ENCODE peak calls at places on chromosome 6, in ten cellular contexts. I is mucosa of gallbladder; F is AG08396; M is GM04503; D is Kasumi-1; L is stimulated activated CD8-positive, alpha-beta memory T cell treated with anti-CD3 and anti-CD28 coated beads, Interleukin-4, amount 100 ng/mL, for 24 hours; B is heart right ventricle; H is activated CD4-positive, alpha-beta T cell treated with anti-CD3 and anti-CD28 coated beads for 4 hours; N is retina; O is DMS153. Y is an unnamed sample.

GRCh38 chr6:158654498-158654897 is 4.6 kb downstream of the SYTL3 start:
- DNase-seq in I (peak; percentile 76), F (peak; percentile 84), M (peak; percentile 87), D (peak; percentile 19), L (no peak), B (peak; percentile 74), H (no peak), N (no peak), O (peak; percentile 28), Y (peak; percentile 62)

GRCh38 chr6:148932731-148933130 is 185.9 kb downstream of the UST start:
- DNase-seq in I (no peak), F (no peak), M (no peak), D (no peak), L (no peak), B (no peak), H (no peak), N (no peak), O (no peak), Y (no peak)

GRCh38 chr6:157991067-157991432 is 9.4 kb downstream of the SYNJ2 start:
- DNase-seq in I (no peak), F (no peak), M (no peak), D (no peak), L (no peak), B (no peak), H (no peak), N (no peak), O (no peak), Y (no peak)

GRCh38 chr6:40358473-40359460 is 228.4 kb downstream of the LRFN2 start:
- DNase-seq in I (no peak), F (no peak), M (no peak), D (no peak), L (no peak), B (no peak), H (no peak), N (no peak), O (no peak), Y (peak; percentile 11)

GRCh38 chr6:81937296-81937937 is 184.9 kb upstream of the TENT5A start:
- DNase-seq in I (peak; percentile 27), F (no peak), M (no peak), D (no peak), L (no peak), B (no peak), H (no peak), N (no peak), O (no peak), Y (no peak)

GRCh38 chr6:121310495-121310894 is 23.8 kb downstream of the TBC1D32 start:
- DNase-seq in I (no peak), F (no peak), M (no peak), D (no peak), L (no peak), B (no peak), H (no peak), N (no peak), O (no peak), Y (no peak)

GRCh38 chr6:11632231-11632630 is 94.7 kb downstream of the TMEM170B start:
- DNase-seq in I (peak; percentile 72), F (no peak), M (no peak), D (no peak), L (no peak), B (no peak), H (no peak), N (no peak), O (no peak), Y (peak; percentile 60)

GRCh38 chr6:8627085-8627861 is 191.9 kb upstream of the SLC35B3 start:
- DNase-seq in I (peak; percentile 19), F (no peak), M (no peak), D (peak; percentile 54), L (no peak), B (no peak), H (no peak), N (no peak), O (no peak), Y (no peak)

GRCh38 chr6:19692506-19693298 is 144.5 kb upstream of the ID4 start:
- DNase-seq in I (no peak), F (no peak), M (no peak), D (no peak), L (no peak), B (no peak), H (no peak), N (peak; percentile 52), O (no peak), Y (no peak)

GRCh38 chr6:135830452-135830851 is 21.0 kb upstream of the PDE7B start:
- DNase-seq in I (peak; percentile 37), F (no peak), M (no peak), D (no peak), L (no peak), B (no peak), H (no peak), N (no peak), O (no peak), Y (no peak)

GRCh38 chr6:134529921-134530320 is 212.0 kb upstream of the SGK1 start:
- DNase-seq in I (no peak), F (no peak), M (no peak), D (no peak), L (no peak), B (no peak), H (no peak), N (no peak), O (peak; percentile 15), Y (no peak)

GRCh38 chr6:43981363-43981990 is 145.8 kb downstream of the MRPL14 start:
- DNase-seq in I (no peak), F (no peak), M (no peak), D (no peak), L (no peak), B (no peak), H (no peak), N (no peak), O (no peak), Y (no peak)

GRCh38 chr6:130557481-130558112 is 191.8 kb downstream of the TMEM200A start:
- DNase-seq in I (no peak), F (no peak), M (no peak), D (no peak), L (no peak), B (no peak), H (no peak), N (no peak), O (peak; percentile 85), Y (no peak)

Y was measured in lung.